ENCODE peak calls at places on chromosomes 12 and 14, in four cellular contexts. One of them, this sample, is unnamed.

GRCh38 chr14:56120091-56120632 is 2.0 kb downstream of the PELI2 start:
- DNase-seq in heart left ventricle: no peak
- DNase-seq in HS-5: no peak
- DNase-seq in effector memory CD4-positive, alpha-beta T cell: no peak
- DNase-seq in this sample: no peak

GRCh38 chr12:72610854-72611358 is 338.7 kb downstream of the TRHDE start:
- DNase-seq in effector memory CD4-positive, alpha-beta T cell: no peak
- DNase-seq in heart left ventricle: no peak
- DNase-seq in HS-5: no peak
- DNase-seq in this sample: no peak

GRCh38 chr14:95040723-95041476 is 116.4 kb downstream of the DICER1 start:
- DNase-seq in heart left ventricle: no peak
- DNase-seq in effector memory CD4-positive, alpha-beta T cell: no peak
- DNase-seq in HS-5: no peak
- DNase-seq in this sample: peak

GRCh38 chr12:102479099-102479887 is 1.1 kb downstream of the IGF1 start:
- DNase-seq in HS-5: no peak
- DNase-seq in heart left ventricle: no peak
- DNase-seq in effector memory CD4-positive, alpha-beta T cell: no peak
- DNase-seq in this sample: no peak

GRCh38 chr12:131264625-131265024 is 310.9 kb downstream of the ADGRD1 start:
- DNase-seq in heart left ventricle: no peak
- DNase-seq in HS-5: no peak
- DNase-seq in effector memory CD4-positive, alpha-beta T cell: no peak
- DNase-seq in this sample: no peak

GRCh38 chr14:20179218-20179617 is 11.5 kb upstream of the OR11G2 start:
- DNase-seq in HS-5: no peak
- DNase-seq in effector memory CD4-positive, alpha-beta T cell: no peak
- DNase-seq in heart left ventricle: no peak
- DNase-seq in this sample: no peak

GRCh38 chr14:93456356-93456755 is 25.6 kb downstream of the UNC79 start:
- DNase-seq in effector memory CD4-positive, alpha-beta T cell: no peak
- DNase-seq in HS-5: no peak
- DNase-seq in heart left ventricle: no peak
- DNase-seq in this sample: no peak

GRCh38 chr14:74574092-74574438 is 38.0 kb downstream of the LTBP2 start:
- DNase-seq in heart left ventricle: no peak
- DNase-seq in effector memory CD4-positive, alpha-beta T cell: no peak
- DNase-seq in HS-5: no peak
- DNase-seq in this sample: no peak

GRCh38 chr14:77133718-77134338 is 7.8 kb downstream of the ZDHHC22 start:
- DNase-seq in effector memory CD4-positive, alpha-beta T cell: no peak
- DNase-seq in heart left ventricle: no peak
- DNase-seq in HS-5: no peak
- DNase-seq in this sample: no peak

GRCh38 chr12:30822385-30823139 is 67.8 kb upstream of the CAPRIN2 start:
- DNase-seq in HS-5: no peak
- DNase-seq in heart left ventricle: peak
- DNase-seq in effector memory CD4-positive, alpha-beta T cell: no peak
- DNase-seq in this sample: peak

GRCh38 chr12:108589840-108590229 is 8.0 kb downstream of the TMEM119 start:
- DNase-seq in effector memory CD4-positive, alpha-beta T cell: no peak
- DNase-seq in HS-5: no peak
- DNase-seq in heart left ventricle: no peak
- DNase-seq in this sample: no peak

GRCh38 chr12:59678759-59679411 is 83.1 kb downstream of the SLC16A7 start:
- DNase-seq in effector memory CD4-positive, alpha-beta T cell: no peak
- DNase-seq in heart left ventricle: no peak
- DNase-seq in HS-5: no peak
- DNase-seq in this sample: no peak

GRCh38 chr12:62879691-62880090 is 55.3 kb downstream of the PPM1H start:
- DNase-seq in effector memory CD4-positive, alpha-beta T cell: no peak
- DNase-seq in heart left ventricle: no peak
- DNase-seq in HS-5: no peak
- DNase-seq in this sample: no peak

GRCh38 chr12:91119089-91119488 is 7.8 kb upstream of the LUM start:
- DNase-seq in heart left ventricle: no peak
- DNase-seq in effector memory CD4-positive, alpha-beta T cell: no peak
- DNase-seq in HS-5: no peak
- DNase-seq in this sample: no peak

GRCh38 chr12:49962861-49963765 is 1.4 kb downstream of the AQP5 start:
- DNase-seq in heart left ventricle: peak
- DNase-seq in HS-5: no peak
- DNase-seq in effector memory CD4-positive, alpha-beta T cell: no peak
- DNase-seq in this sample: peak

GRCh38 chr14:79551591-79551990 is 659.7 kb downstream of the DIO2 start:
- DNase-seq in HS-5: no peak
- DNase-seq in effector memory CD4-positive, alpha-beta T cell: no peak
- DNase-seq in heart left ventricle: no peak
- DNase-seq in this sample: no peak

GRCh38 chr14:29220077-29220476 is 453.5 kb downstream of the FOXG1 start:
- DNase-seq in heart left ventricle: no peak
- DNase-seq in effector memory CD4-positive, alpha-beta T cell: no peak
- DNase-seq in HS-5: no peak
- DNase-seq in this sample: no peak

GRCh38 chr12:93886533-93887511 is 209.6 kb downstream of the CRADD start:
- DNase-seq in HS-5: no peak
- DNase-seq in effector memory CD4-positive, alpha-beta T cell: no peak
- DNase-seq in heart left ventricle: no peak
- DNase-seq in this sample: no peak

GRCh38 chr12:89542912-89543592 is 17.2 kb upstream of the POC1B start:
- DNase-seq in HS-5: no peak
- DNase-seq in effector memory CD4-positive, alpha-beta T cell: peak
- DNase-seq in heart left ventricle: peak
- DNase-seq in this sample: peak

GRCh38 chr12:38890102-38890501 is 15.3 kb downstream of the CPNE8 start:
- DNase-seq in HS-5: no peak
- DNase-seq in heart left ventricle: no peak
- DNase-seq in effector memory CD4-positive, alpha-beta T cell: no peak
- DNase-seq in this sample: no peak

GRCh38 chr12:4250691-4251090 is 22.9 kb upstream of the CCND2 start:
- DNase-seq in HS-5: no peak
- DNase-seq in heart left ventricle: no peak
- DNase-seq in effector memory CD4-positive, alpha-beta T cell: no peak
- DNase-seq in this sample: no peak

GRCh38 chr14:65242732-65243134 is 140.4 kb upstream of the MAX start:
- DNase-seq in effector memory CD4-positive, alpha-beta T cell: no peak
- DNase-seq in HS-5: no peak
- DNase-seq in heart left ventricle: no peak
- DNase-seq in this sample: no peak

GRCh38 chr14:94345344-94346072 is 22.4 kb upstream of the SERPINA6 start:
- DNase-seq in effector memory CD4-positive, alpha-beta T cell: peak
- DNase-seq in heart left ventricle: no peak
- DNase-seq in HS-5: peak
- DNase-seq in this sample: no peak

GRCh38 chr12:3135522-3136461 is 58.6 kb downstream of the TSPAN9 start:
- DNase-seq in effector memory CD4-positive, alpha-beta T cell: no peak
- DNase-seq in heart left ventricle: peak
- DNase-seq in HS-5: peak
- DNase-seq in this sample: peak

GRCh38 chr14:37384870-37385596 is 187.3 kb downstream of the MIPOL1 start:
- DNase-seq in heart left ventricle: no peak
- DNase-seq in HS-5: no peak
- DNase-seq in effector memory CD4-positive, alpha-beta T cell: no peak
- DNase-seq in this sample: no peak

GRCh38 chr14:24228902-24229301 is 3.3 kb downstream of the NEDD8 start:
- DNase-seq in heart left ventricle: no peak
- DNase-seq in HS-5: no peak
- DNase-seq in effector memory CD4-positive, alpha-beta T cell: no peak
- DNase-seq in this sample: no peak

GRCh38 chr14:58549358-58549757 is 88.4 kb upstream of the DACT1 start:
- DNase-seq in effector memory CD4-positive, alpha-beta T cell: no peak
- DNase-seq in heart left ventricle: no peak
- DNase-seq in HS-5: no peak
- DNase-seq in this sample: no peak

GRCh38 chr12:110992909-110993308 is 72.5 kb upstream of the MYL2 start:
- DNase-seq in heart left ventricle: no peak
- DNase-seq in HS-5: no peak
- DNase-seq in effector memory CD4-positive, alpha-beta T cell: no peak
- DNase-seq in this sample: no peak

GRCh38 chr12:103783744-103784664 is 57.0 kb downstream of the NT5DC3 start:
- DNase-seq in HS-5: no peak
- DNase-seq in effector memory CD4-positive, alpha-beta T cell: no peak
- DNase-seq in heart left ventricle: no peak
- DNase-seq in this sample: no peak

GRCh38 chr14:21184252-21184651 is 28.4 kb upstream of the OR5AU1 start:
- DNase-seq in heart left ventricle: no peak
- DNase-seq in HS-5: no peak
- DNase-seq in effector memory CD4-positive, alpha-beta T cell: no peak
- DNase-seq in this sample: no peak

GRCh38 chr12:57171668-57172067 is 24.2 kb upstream of the LRP1-AS start:
- DNase-seq in HS-5: no peak
- DNase-seq in effector memory CD4-positive, alpha-beta T cell: no peak
- DNase-seq in heart left ventricle: no peak
- DNase-seq in this sample: no peak

GRCh38 chr12:76025601-76026575 is 5.7 kb downstream of the PHLDA1 start:
- DNase-seq in effector memory CD4-positive, alpha-beta T cell: no peak
- DNase-seq in heart left ventricle: no peak
- DNase-seq in HS-5: peak
- DNase-seq in this sample: no peak

GRCh38 chr14:33786091-33786825 is 164.6 kb downstream of the EGLN3 start:
- DNase-seq in HS-5: no peak
- DNase-seq in heart left ventricle: no peak
- DNase-seq in effector memory CD4-positive, alpha-beta T cell: no peak
- DNase-seq in this sample: no peak

GRCh38 chr12:109277899-109278762 is 31.0 kb downstream of the FOXN4 start:
- DNase-seq in heart left ventricle: no peak
- DNase-seq in effector memory CD4-positive, alpha-beta T cell: no peak
- DNase-seq in HS-5: no peak
- DNase-seq in this sample: no peak